ENCODE peak calls at places on chromosomes 2 and 18, in seven cellular contexts. One of them, this sample, is unnamed.

GRCh38 chr2:235827585-235827992 is 333.7 kb downstream of the AGAP1 start:
- DNase-seq in H1: no peak
- DNase-seq in HepG2: no peak
- DNase-seq in HCT116: peak; percentile 74
- DNase-seq in SK-N-SH: no peak
- DNase-seq in K562: no peak
- DNase-seq in GM12878: no peak
- DNase-seq in this sample: peak; percentile 2

GRCh38 chr2:160109939-160110673 is 47.7 kb upstream of the PLA2R1 start:
- DNase-seq in HepG2: peak; percentile 62
- DNase-seq in SK-N-SH: peak; percentile 71
- DNase-seq in GM12878: no peak
- DNase-seq in K562: peak; percentile 64
- DNase-seq in HCT116: peak; percentile 59
- DNase-seq in H1: no peak
- DNase-seq in this sample: peak; percentile 52

GRCh38 chr2:216017365-216017764 is 4.0 kb upstream of the MREG start:
- DNase-seq in HepG2: no peak
- DNase-seq in GM12878: peak; percentile 68
- DNase-seq in K562: no peak
- DNase-seq in SK-N-SH: peak; percentile 63
- DNase-seq in HCT116: no peak
- DNase-seq in H1: no peak
- DNase-seq in this sample: no peak

GRCh38 chr2:23425338-23425871 is 40.4 kb downstream of the KLHL29 start:
- DNase-seq in H1: no peak
- DNase-seq in GM12878: no peak
- DNase-seq in K562: no peak
- DNase-seq in SK-N-SH: no peak
- DNase-seq in HCT116: no peak
- DNase-seq in HepG2: no peak
- DNase-seq in this sample: no peak

GRCh38 chr2:75493230-75493629 is 67.5 kb downstream of the EVA1A start:
- DNase-seq in GM12878: no peak
- DNase-seq in K562: peak; percentile 1
- DNase-seq in SK-N-SH: peak; percentile 69
- DNase-seq in HepG2: no peak
- DNase-seq in HCT116: no peak
- DNase-seq in H1: no peak
- DNase-seq in this sample: no peak

GRCh38 chr2:46216213-46216612 is 81.0 kb upstream of the EPAS1 start:
- DNase-seq in K562: no peak
- DNase-seq in HepG2: no peak
- DNase-seq in H1: no peak
- DNase-seq in GM12878: no peak
- DNase-seq in SK-N-SH: no peak
- DNase-seq in HCT116: no peak
- DNase-seq in this sample: no peak

GRCh38 chr2:192208848-192209247 is 14.1 kb upstream of the TMEFF2 start:
- DNase-seq in H1: no peak
- DNase-seq in HCT116: no peak
- DNase-seq in GM12878: no peak
- DNase-seq in K562: no peak
- DNase-seq in HepG2: no peak
- DNase-seq in SK-N-SH: no peak
- DNase-seq in this sample: no peak

GRCh38 chr2:72147303-72147970 is at the start of gene CYP26B1:
- DNase-seq in HCT116: no peak
- DNase-seq in H1: no peak
- DNase-seq in SK-N-SH: peak; percentile 66
- DNase-seq in HepG2: no peak
- DNase-seq in GM12878: no peak
- DNase-seq in K562: no peak
- DNase-seq in this sample: no peak

GRCh38 chr2:41881249-41881648 is 166.6 kb upstream of the PKDCC start:
- DNase-seq in GM12878: no peak
- DNase-seq in K562: no peak
- DNase-seq in H1: no peak
- DNase-seq in HepG2: no peak
- DNase-seq in SK-N-SH: no peak
- DNase-seq in HCT116: no peak
- DNase-seq in this sample: no peak

GRCh38 chr18:21330122-21330701 is 88.2 kb downstream of the GREB1L start:
- DNase-seq in H1: no peak
- DNase-seq in SK-N-SH: no peak
- DNase-seq in K562: no peak
- DNase-seq in GM12878: no peak
- DNase-seq in HCT116: peak; percentile 59
- DNase-seq in HepG2: peak; percentile 32
- DNase-seq in this sample: peak; percentile 27

GRCh38 chr2:27795093-27795834 is 23.7 kb downstream of the MRPL33 start:
- DNase-seq in SK-N-SH: no peak
- DNase-seq in H1: no peak
- DNase-seq in K562: no peak
- DNase-seq in HCT116: no peak
- DNase-seq in HepG2: peak; percentile 64
- DNase-seq in GM12878: no peak
- DNase-seq in this sample: no peak

GRCh38 chr2:169891593-169892298 is 64.5 kb downstream of the UBR3 start:
- DNase-seq in SK-N-SH: no peak
- DNase-seq in HepG2: peak; percentile 39
- DNase-seq in GM12878: no peak
- DNase-seq in HCT116: no peak
- DNase-seq in K562: peak; percentile 36
- DNase-seq in H1: no peak
- DNase-seq in this sample: no peak

GRCh38 chr2:109336296-109336695 is 207.3 kb downstream of the SH3RF3 start:
- DNase-seq in GM12878: no peak
- DNase-seq in HepG2: no peak
- DNase-seq in SK-N-SH: no peak
- DNase-seq in HCT116: no peak
- DNase-seq in K562: no peak
- DNase-seq in H1: no peak
- DNase-seq in this sample: no peak
- H3K27ac ChIP-seq in GM12878: no peak overlapping the region
- H3K27ac ChIP-seq in HepG2: no peak overlapping the region
- H3K27ac ChIP-seq in SK-N-SH: peak overlapping the region; percentile 83
- H3K27ac ChIP-seq in HCT116: no peak overlapping the region
- H3K27ac ChIP-seq in K562: no peak overlapping the region
- H3K27ac ChIP-seq in H1: no peak overlapping the region
- H3K27ac ChIP-seq in this sample: no peak overlapping the region

GRCh38 chr2:127455566-127456493 is 37.6 kb downstream of the PROC start:
- DNase-seq in K562: no peak
- DNase-seq in GM12878: no peak
- DNase-seq in H1: no peak
- DNase-seq in HCT116: no peak
- DNase-seq in SK-N-SH: no peak
- DNase-seq in HepG2: peak; percentile 16
- DNase-seq in this sample: no peak

GRCh38 chr2:127453392-127454171 is 35.4 kb downstream of the PROC start:
- DNase-seq in K562: peak; percentile 66
- DNase-seq in HCT116: no peak
- DNase-seq in H1: no peak
- DNase-seq in SK-N-SH: peak; percentile 28
- DNase-seq in GM12878: no peak
- DNase-seq in HepG2: peak; percentile 85
- DNase-seq in this sample: no peak

GRCh38 chr2:127456960-127457359 is 38.7 kb downstream of the PROC start:
- DNase-seq in SK-N-SH: no peak
- DNase-seq in K562: no peak
- DNase-seq in HepG2: no peak
- DNase-seq in H1: no peak
- DNase-seq in HCT116: no peak
- DNase-seq in GM12878: no peak
- DNase-seq in this sample: no peak

GRCh38 chr2:127453013-127453391 is 34.8 kb downstream of the PROC start:
- DNase-seq in SK-N-SH: no peak
- DNase-seq in HepG2: no peak
- DNase-seq in GM12878: no peak
- DNase-seq in H1: no peak
- DNase-seq in HCT116: no peak
- DNase-seq in K562: no peak
- DNase-seq in this sample: no peak

DNA sequence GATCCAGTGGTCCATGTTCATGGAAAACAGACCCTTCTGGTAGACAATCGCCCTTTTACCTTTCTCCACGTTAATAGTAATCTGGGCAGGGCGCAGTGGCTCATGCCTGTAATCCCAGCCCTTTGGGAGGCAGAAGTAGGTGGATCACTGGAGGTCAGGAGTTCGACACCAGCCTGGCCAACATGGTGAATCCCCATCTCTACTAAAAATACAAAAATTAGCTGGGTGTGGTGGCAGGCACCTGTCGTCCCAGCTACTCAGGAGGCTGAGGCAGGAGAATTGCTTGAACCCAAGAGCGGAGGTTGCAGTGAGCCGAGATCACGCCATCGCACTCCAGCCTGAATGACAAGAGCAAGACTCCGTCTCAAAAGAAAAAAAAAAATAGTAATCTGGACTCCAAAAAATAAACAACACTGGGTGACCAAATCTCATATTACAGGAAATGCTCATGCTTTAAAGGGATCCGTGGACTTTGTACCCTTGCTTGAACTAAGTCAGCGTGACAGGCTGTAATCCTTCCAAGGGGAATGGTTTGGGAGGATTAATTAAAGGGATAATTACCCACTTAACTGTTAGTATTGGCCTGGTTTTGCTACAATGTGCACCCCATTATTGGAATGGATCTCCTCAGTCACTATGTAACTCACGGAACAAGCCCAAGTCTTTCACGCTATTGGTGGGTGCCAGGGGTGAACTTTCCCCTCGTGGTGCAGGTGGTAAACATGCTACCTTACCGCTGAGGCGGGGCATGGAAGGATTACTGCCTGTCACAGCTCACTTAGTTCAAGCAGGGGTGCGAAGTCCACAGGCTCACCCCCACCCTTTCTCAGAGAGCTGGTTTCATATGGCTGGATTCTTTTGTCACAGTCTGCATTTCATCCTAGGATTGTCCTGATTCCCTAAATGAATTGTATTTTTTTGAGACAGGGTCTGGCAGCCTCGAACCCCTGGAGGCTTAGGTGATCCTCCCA is 36.7 kb downstream of the PROC start:
- DNase-seq in HepG2: peak; percentile 97
- DNase-seq in SK-N-SH: no peak
- DNase-seq in H1: no peak
- DNase-seq in HCT116: no peak
- DNase-seq in K562: no peak
- DNase-seq in GM12878: no peak
- DNase-seq in this sample: no peak
- TF ChIP-seq SIN3A in HepG2: peak; percentile 88
- TF ChIP-seq SIN3A in SK-N-SH: no peak
- TF ChIP-seq SIN3A in H1: no peak
- TF ChIP-seq SIN3A in HCT116: no peak
- TF ChIP-seq SIN3A in K562: no peak
- TF ChIP-seq SIN3A in GM12878: no peak
- TF ChIP-seq SIN3A in this sample: no peak

GRCh38 chr2:138708682-138709241 is 71.4 kb downstream of the NXPH2 start:
- DNase-seq in H1: no peak
- DNase-seq in HCT116: no peak
- DNase-seq in K562: no peak
- DNase-seq in SK-N-SH: no peak
- DNase-seq in HepG2: no peak
- DNase-seq in GM12878: no peak
- DNase-seq in this sample: no peak
- H3K4me3 ChIP-seq in H1: no peak overlapping the region
- H3K4me3 ChIP-seq in HCT116: no peak overlapping the region
- H3K4me3 ChIP-seq in K562: no peak overlapping the region
- H3K4me3 ChIP-seq in SK-N-SH: no peak overlapping the region
- H3K4me3 ChIP-seq in HepG2: no peak overlapping the region
- H3K4me3 ChIP-seq in GM12878: no peak overlapping the region
- H3K4me3 ChIP-seq in this sample: no peak overlapping the region

DNA sequence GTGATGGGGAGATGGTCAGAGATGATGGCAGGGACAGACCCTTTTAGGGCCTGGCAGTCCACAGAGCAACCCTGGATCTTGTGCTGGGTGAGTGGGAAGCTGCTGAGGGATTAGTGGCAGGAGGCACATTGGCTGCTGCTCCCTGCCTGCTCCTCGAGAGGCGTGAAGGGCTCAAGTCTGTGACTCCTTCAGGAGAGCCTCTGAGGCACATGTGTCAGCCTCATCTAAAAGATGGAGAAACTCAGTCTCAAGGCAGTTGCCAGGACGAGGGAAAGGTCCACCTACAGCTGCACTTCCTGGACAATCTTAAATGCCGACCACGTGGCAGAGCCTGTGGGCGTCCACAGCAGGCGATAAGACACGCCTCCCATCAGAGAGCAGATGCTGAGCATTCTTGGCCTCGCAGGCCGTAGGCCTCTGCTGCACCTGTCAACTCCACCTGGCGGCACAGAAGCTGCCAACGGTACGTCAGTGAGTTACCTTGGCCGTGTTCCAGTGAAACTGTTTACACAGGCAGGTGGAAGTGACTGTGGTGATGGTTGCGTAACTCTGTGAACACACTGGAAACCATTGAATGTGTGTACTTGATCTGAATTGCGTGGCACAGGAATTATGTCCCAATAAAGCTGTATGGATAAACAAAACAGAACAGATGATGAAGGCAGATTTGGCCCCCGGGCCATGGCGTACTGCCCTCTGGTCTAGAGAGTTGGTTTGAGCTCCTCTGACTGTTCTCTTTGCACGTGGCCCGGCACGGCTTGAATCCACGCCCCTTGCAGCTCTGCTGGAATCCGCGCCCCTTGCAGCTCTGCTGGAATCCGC is 114.4 kb downstream of the RNF144A start:
- DNase-seq in GM12878: no peak
- DNase-seq in H1: no peak
- DNase-seq in SK-N-SH: no peak
- DNase-seq in HCT116: peak; percentile 52
- DNase-seq in HepG2: peak; percentile 98
- DNase-seq in K562: no peak
- DNase-seq in this sample: no peak
- H3K27ac ChIP-seq in GM12878: no peak overlapping the region
- H3K27ac ChIP-seq in H1: no peak overlapping the region
- H3K27ac ChIP-seq in SK-N-SH: no peak overlapping the region
- H3K27ac ChIP-seq in HCT116: no peak overlapping the region
- H3K27ac ChIP-seq in HepG2: no peak overlapping the region
- H3K27ac ChIP-seq in K562: no peak overlapping the region
- H3K27ac ChIP-seq in this sample: no peak overlapping the region